ENCODE peak calls at places on chromosome 21, in ten cellular contexts. Z is EL; H is ACHN; W is T-helper 1 cell; D is HFFc6; N is stomach; C is BE2C; X is activated CD4-positive, CD25-positive, alpha-beta regulatory T cell; S is head of caudate nucleus; B is mesenteric fat pad. E is an unnamed sample.

GRCh38 chr21:46326110-46326703 is 2.3 kb downstream of the PCNT start:
- DNase-seq in Z (no peak), H (no peak), W (no peak), D (no peak), N (no peak), C (no peak), X (no peak), S (no peak), B (no peak), E (no peak)

GRCh38 chr21:37565530-37566223 is 199.1 kb downstream of the DYRK1A start:
- DNase-seq in Z (peak), H (peak), W (no peak), D (peak), N (no peak), C (no peak), X (no peak), S (no peak), B (no peak), E (peak)

GRCh38 chr21:46392921-46393320 is 65.8 kb upstream of the DIP2A start:
- DNase-seq in Z (peak), H (no peak), W (no peak), D (peak), N (no peak), C (no peak), X (no peak), S (no peak), B (no peak), E (peak)

GRCh38 chr21:31554511-31555022 is 104.9 kb upstream of the SOD1 start:
- DNase-seq in Z (peak), H (no peak), W (no peak), D (no peak), N (no peak), C (no peak), X (no peak), S (no peak), B (no peak), E (no peak)

GRCh38 chr21:34534522-34534921 is 22.5 kb upstream of the KCNE1 start:
- DNase-seq in Z (peak), H (no peak), W (no peak), D (no peak), N (no peak), C (no peak), X (no peak), S (peak), B (no peak), E (peak)

GRCh38 chr21:36749935-36750578 is 51.1 kb downstream of the SIM2 start:
- DNase-seq in Z (no peak), H (no peak), W (no peak), D (no peak), N (no peak), C (no peak), X (no peak), S (no peak), B (no peak), E (no peak)

GRCh38 chr21:38841472-38841871 is 35.7 kb downstream of the ETS2 start:
- DNase-seq in Z (no peak), H (no peak), W (no peak), D (no peak), N (no peak), C (no peak), X (no peak), S (no peak), B (no peak), E (no peak)

GRCh38 chr21:30336596-30336995 is 898 bp downstream of the KRTAP27-1 start:
- DNase-seq in Z (no peak), H (no peak), W (no peak), D (no peak), N (no peak), C (no peak), X (no peak), S (no peak), B (no peak), E (no peak)

GRCh38 chr21:45818904-45819285 is 162.7 kb upstream of the COL6A1 start:
- DNase-seq in Z (peak), H (peak), W (no peak), D (peak), N (no peak), C (no peak), X (no peak), S (no peak), B (no peak), E (no peak)

GRCh38 chr21:42811960-42812359 is 67.4 kb downstream of the WDR4 start:
- DNase-seq in Z (no peak), H (no peak), W (no peak), D (no peak), N (no peak), C (no peak), X (no peak), S (no peak), B (no peak), E (no peak)

GRCh38 chr21:34195365-34195764 is 122.0 kb downstream of the MRPS6 start:
- DNase-seq in Z (no peak), H (no peak), W (no peak), D (no peak), N (no peak), C (no peak), X (no peak), S (no peak), B (no peak), E (no peak)

GRCh38 chr21:41768371-41769042 is 1.7 kb upstream of the RIPK4 start:
- DNase-seq in Z (peak), H (peak), W (no peak), D (peak), N (peak), C (no peak), X (no peak), S (no peak), B (no peak), E (no peak)

GRCh38 chr21:42674351-42674940 is 21.0 kb downstream of the PDE9A start:
- DNase-seq in Z (no peak), H (no peak), W (no peak), D (no peak), N (no peak), C (peak), X (no peak), S (no peak), B (no peak), E (peak)